ENCODE peak calls at places on chromosomes 6 and 20, in ten cellular contexts. X is HFF-Myc; T is sigmoid colon; F is stimulated activated naive CD4-positive, alpha-beta T cell; N is H54; Y is activated T-cell treated with anti-CD3 and anti-CD28 coated beads for 1 hour; J is HT-29; P is LHCN-M2; G is psoas muscle; R is cardiac muscle cell. K is an unnamed sample.

GRCh38 chr20:22241609-22242008 is 342.8 kb downstream of the FOXA2 start:
- DNase-seq in X (no peak), T (no peak), F (no peak), N (no peak), Y (no peak), J (no peak), P (no peak), G (no peak), R (no peak), K (no peak)

GRCh38 chr6:46677314-46677654 is 10.4 kb upstream of the TDRD6 start:
- DNase-seq in X (no peak), T (no peak), F (no peak), N (no peak), Y (no peak), J (peak; percentile 9), P (no peak), G (no peak), R (peak; percentile 50), K (no peak)

GRCh38 chr6:159067334-159067733 is 22.5 kb upstream of the TAGAP start:
- DNase-seq in X (no peak), T (no peak), F (no peak), N (no peak), Y (no peak), J (no peak), P (no peak), G (no peak), R (no peak), K (no peak)

GRCh38 chr6:8103726-8104125 is 1.4 kb upstream of the EEF1E1 start:
- DNase-seq in X (no peak), T (no peak), F (no peak), N (no peak), Y (no peak), J (no peak), P (no peak), G (no peak), R (no peak), K (no peak)

GRCh38 chr6:87724994-87725811 is 23.2 kb upstream of the AKIRIN2 start:
- DNase-seq in X (no peak), T (no peak), F (no peak), N (no peak), Y (no peak), J (no peak), P (no peak), G (no peak), R (no peak), K (no peak)

GRCh38 chr6:55174211-55175013 is at the start of gene HCRTR2:
- DNase-seq in X (no peak), T (no peak), F (no peak), N (no peak), Y (no peak), J (no peak), P (no peak), G (no peak), R (peak; percentile 17), K (no peak)

GRCh38 chr20:48329676-48330644 is 497.8 kb downstream of the PREX1 start:
- DNase-seq in X (no peak), T (no peak), F (no peak), N (no peak), Y (no peak), J (peak; percentile 49), P (peak; percentile 31), G (no peak), R (peak; percentile 36), K (no peak)

GRCh38 chr6:30206799-30207618 is 6.2 kb downstream of the TRIM26 start:
- DNase-seq in X (peak; percentile 52), T (peak; percentile 65), F (no peak), N (no peak), Y (no peak), J (peak; percentile 64), P (peak; percentile 41), G (no peak), R (peak; percentile 37), K (no peak)

GRCh38 chr20:39974966-39975501 is 714.0 kb downstream of the MAFB start:
- DNase-seq in X (no peak), T (no peak), F (no peak), N (no peak), Y (no peak), J (no peak), P (no peak), G (no peak), R (no peak), K (no peak)

GRCh38 chr6:88376759-88377387 is 210.7 kb upstream of the CNR1 start:
- DNase-seq in X (peak; percentile 24), T (no peak), F (no peak), N (no peak), Y (no peak), J (no peak), P (peak; percentile 64), G (no peak), R (no peak), K (no peak)

GRCh38 chr6:20013485-20013884 is 176.3 kb downstream of the ID4 start:
- DNase-seq in X (no peak), T (no peak), F (no peak), N (no peak), Y (no peak), J (no peak), P (no peak), G (no peak), R (no peak), K (no peak)

GRCh38 chr20:62362991-62363919 is 3.9 kb downstream of the LAMA5 start:
- DNase-seq in X (no peak), T (peak; percentile 90), F (no peak), N (no peak), Y (no peak), J (peak; percentile 54), P (no peak), G (peak; percentile 12), R (no peak), K (no peak)

GRCh38 chr6:116887884-116888283 is 10.8 kb downstream of the RFX6 start:
- DNase-seq in X (no peak), T (no peak), F (no peak), N (no peak), Y (no peak), J (no peak), P (no peak), G (no peak), R (no peak), K (no peak)

GRCh38 chr20:61965606-61966491 is 99.8 kb downstream of the TAF4 start:
- DNase-seq in X (no peak), T (peak; percentile 50), F (no peak), N (no peak), Y (no peak), J (no peak), P (no peak), G (no peak), R (no peak), K (no peak)

GRCh38 chr6:90940812-90941481 is 354.1 kb upstream of the MAP3K7 start:
- DNase-seq in X (peak; percentile 9), T (no peak), F (peak; percentile 34), N (peak; percentile 4), Y (no peak), J (peak; percentile 68), P (peak; percentile 66), G (no peak), R (peak; percentile 64), K (peak; percentile 54)

GRCh38 chr20:60583741-60584140 is 625.5 kb downstream of the CDH26 start:
- DNase-seq in X (no peak), T (no peak), F (no peak), N (no peak), Y (no peak), J (no peak), P (no peak), G (no peak), R (no peak), K (no peak)